ENCODE peak calls at places on chromosome 1, in six cellular contexts. L is brain microvascular endothelial cell; N is NCI-H1930; F is NCI-H345; D is activated CD8-positive, alpha-beta T cell treated with anti-CD3 and anti-CD28 coated beads, Interleukin-2, amount 10 ng/mL, durations not matched to agents 7 days and 5 days; Y is stimulated activated CD8-positive, alpha-beta memory T cell treated with anti-CD3 and anti-CD28 coated beads, Interleukin-2, amount 100 ng/mL, for 1 hour. W is an unnamed sample.

GRCh38 chr1:15916916-15917315 is 59.0 kb downstream of the ZBTB17 start:
- DNase-seq in F (no peak), L (peak), Y (no peak), D (no peak), N (no peak), W (no peak)

GRCh38 chr1:41918450-41919043 is at the start of gene HIVEP3:
- DNase-seq in F (peak), D (no peak), L (no peak), N (peak), Y (no peak), W (no peak)

GRCh38 chr1:52056937-52057231 is 789 bp downstream of the BTF3L4 start:
- DNase-seq in Y (no peak), N (no peak), L (peak), F (no peak), D (no peak), W (no peak)

GRCh38 chr1:159935719-159936283 is 9.6 kb downstream of the IGSF9 start:
- DNase-seq in F (no peak), D (no peak), Y (no peak), N (no peak), L (no peak), W (no peak)

GRCh38 chr1:70140343-70140742 is 65.0 kb downstream of the LRRC40 start:
- DNase-seq in Y (no peak), L (peak), D (no peak), F (no peak), N (no peak), W (no peak)

GRCh38 chr1:228047183-228047466 is 35.4 kb upstream of the ARF1 start:
- DNase-seq in D (no peak), F (no peak), Y (no peak), N (no peak), L (no peak), W (no peak)

GRCh38 chr1:1299686-1300351 is 7.9 kb downstream of the ACAP3 start:
- DNase-seq in L (no peak), F (peak), Y (no peak), D (peak), N (no peak), W (no peak)

GRCh38 chr1:147600119-147601111 is 59.1 kb downstream of the BCL9 start:
- DNase-seq in L (peak), F (peak), D (no peak), N (no peak), Y (no peak), W (no peak)

GRCh38 chr1:229509576-229509975 is 1.4 kb upstream of the NUP133 start:
- DNase-seq in F (peak), N (no peak), Y (no peak), L (peak), D (no peak), W (no peak)

GRCh38 chr1:207884276-207885029 is 26.5 kb downstream of the CD34 start:
- DNase-seq in Y (no peak), N (no peak), F (peak), L (no peak), D (no peak), W (no peak)

GRCh38 chr1:219276029-219276738 is 102.5 kb downstream of the LYPLAL1 start:
- DNase-seq in L (no peak), Y (no peak), N (no peak), F (no peak), D (no peak), W (no peak)

GRCh38 chr1:41784516-41785279 is 134.0 kb downstream of the HIVEP3 start:
- DNase-seq in N (no peak), L (no peak), F (no peak), D (no peak), Y (no peak), W (no peak)

GRCh38 chr1:204872262-204872881 is 1.7 kb downstream of the NFASC start:
- DNase-seq in L (no peak), D (no peak), Y (no peak), F (no peak), N (no peak), W (no peak)

W was measured in Peyer's patch.